ENCODE peak calls at places on chromosome 4, in nine cellular contexts. F is left lung, J is kidney, E is hepatocyte, R is H9, I is sigmoid colon, Q is cardiac muscle cell, C is small intestine, Y is esophagus muscularis mucosa. A is an unnamed sample.

GRCh38 chr4:147139455-147140198 is 194.0 kb upstream of the TTC29 start:
- DNase-seq in F (no peak), J (no peak), E (no peak), R (no peak), I (no peak), Q (no peak), C (no peak), Y (no peak), A (no peak)

GRCh38 chr4:28378109-28378830 is 1517.6 kb downstream of the STIM2 start:
- DNase-seq in F (no peak), J (no peak), E (no peak), R (peak), I (no peak), Q (no peak), C (no peak), Y (no peak), A (no peak)

GRCh38 chr4:67451464-67451863 is 93.8 kb downstream of the CENPC start:
- DNase-seq in F (no peak), J (no peak), E (no peak), R (no peak), I (no peak), Q (no peak), C (no peak), Y (no peak), A (no peak)

GRCh38 chr4:114474401-114474800 is 124.2 kb upstream of the UGT8 start:
- DNase-seq in F (no peak), J (no peak), E (no peak), R (no peak), I (no peak), Q (no peak), C (no peak), Y (no peak), A (no peak)

GRCh38 chr4:57405359-57405758 is 295.2 kb upstream of the IGFBP7 start:
- DNase-seq in F (no peak), J (no peak), E (no peak), R (no peak), I (no peak), Q (no peak), C (no peak), Y (no peak), A (no peak)

GRCh38 chr4:159900562-159900961 is 797.7 kb downstream of the RAPGEF2 start:
- DNase-seq in F (no peak), J (no peak), E (no peak), R (no peak), I (no peak), Q (no peak), C (no peak), Y (no peak), A (no peak)

GRCh38 chr4:147423229-147423628 is 57.7 kb upstream of the EDNRA start:
- DNase-seq in F (no peak), J (no peak), E (no peak), R (no peak), I (no peak), Q (no peak), C (no peak), Y (no peak), A (no peak)

GRCh38 chr4:122903766-122904165 is 18.6 kb downstream of the NUDT6 start:
- DNase-seq in F (no peak), J (no peak), E (no peak), R (no peak), I (no peak), Q (no peak), C (no peak), Y (no peak), A (no peak)

GRCh38 chr4:154618708-154619315 is 6.4 kb upstream of the FGG start:
- DNase-seq in F (no peak), J (no peak), E (peak), R (peak), I (no peak), Q (peak), C (peak), Y (no peak), A (peak)

GRCh38 chr4:53003959-53004358 is 141.8 kb downstream of the RASL11B start:
- DNase-seq in F (no peak), J (no peak), E (no peak), R (no peak), I (no peak), Q (no peak), C (no peak), Y (no peak), A (no peak)

GRCh38 chr4:185713731-185714130 is 98.3 kb downstream of the SORBS2 start:
- DNase-seq in F (no peak), J (no peak), E (no peak), R (no peak), I (no peak), Q (no peak), C (peak), Y (no peak), A (no peak)

GRCh38 chr4:185718578-185719492 is 93.2 kb downstream of the SORBS2 start:
- DNase-seq in F (no peak), J (no peak), E (peak), R (no peak), I (no peak), Q (no peak), C (no peak), Y (no peak), A (no peak)

GRCh38 chr4:185713272-185713671 is 98.7 kb downstream of the SORBS2 start:
- DNase-seq in F (no peak), J (no peak), E (peak), R (no peak), I (no peak), Q (peak), C (peak), Y (no peak), A (no peak)

GRCh38 chr4:185717018-185717726 is 94.8 kb downstream of the SORBS2 start:
- DNase-seq in F (no peak), J (no peak), E (no peak), R (no peak), I (no peak), Q (no peak), C (no peak), Y (no peak), A (no peak)

DNA sequence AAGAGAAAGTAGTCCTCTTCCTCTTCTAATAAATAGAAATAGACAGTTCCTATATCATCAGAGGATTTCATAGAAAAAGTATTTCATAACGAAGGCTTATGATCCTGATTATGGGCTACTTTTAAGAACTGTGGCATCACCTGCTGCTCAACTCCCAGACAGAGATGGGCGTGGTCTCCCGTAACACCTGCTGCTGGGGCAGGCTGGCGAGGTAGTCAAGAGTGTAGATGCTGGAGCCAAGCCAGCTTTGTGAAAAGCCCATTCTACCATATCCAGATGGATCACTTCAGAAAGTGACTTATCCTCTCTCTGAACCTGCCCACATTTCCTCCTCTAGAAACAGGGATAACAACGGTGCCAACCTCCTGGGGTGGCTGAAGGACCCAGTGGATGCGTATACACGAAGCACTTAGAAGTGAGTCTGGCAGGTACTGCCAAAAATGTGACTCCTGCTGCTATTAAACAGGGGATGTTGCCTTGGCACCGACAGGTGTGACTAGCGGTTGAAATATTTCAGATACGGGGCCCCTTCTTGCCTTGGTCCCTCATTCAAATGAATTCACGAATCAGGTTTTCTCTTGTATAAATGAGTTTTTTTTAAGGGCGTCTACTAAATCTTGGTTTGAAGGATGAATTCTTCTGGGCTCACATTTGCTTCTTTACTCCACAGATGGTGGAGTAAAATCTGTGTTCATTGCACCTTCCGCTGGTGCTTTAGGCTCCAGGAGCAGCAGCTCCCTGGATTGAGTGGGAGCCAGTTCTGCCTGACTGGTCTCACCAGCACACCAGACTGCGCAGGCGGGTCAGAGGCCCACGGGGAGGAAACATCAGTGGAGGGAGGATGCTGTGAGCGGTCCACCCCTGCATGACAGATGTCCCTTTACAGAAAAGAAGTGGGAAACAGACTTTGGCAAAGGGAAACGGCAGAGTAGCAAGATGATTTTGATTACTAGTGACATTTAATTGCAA is 95.7 kb downstream of the SORBS2 start:
- DNase-seq in F (no peak), J (peak), E (no peak), R (no peak), I (no peak), Q (no peak), C (no peak), Y (no peak), A (no peak)
- H3K27ac ChIP-seq in F (peak), J (peak), E (no peak), R (no peak), I (peak), Q (peak), C (peak), Y (peak), A (peak)

GRCh38 chr4:152956167-152956566 is 20.0 kb downstream of the FHDC1 start:
- DNase-seq in F (no peak), J (no peak), E (no peak), R (no peak), I (no peak), Q (no peak), C (no peak), Y (no peak), A (no peak)
- H3K27ac ChIP-seq in F (peak), J (no peak), E (peak), R (no peak), I (no peak), Q (no peak), C (peak), Y (no peak), A (peak)

GRCh38 chr4:69133993-69134392 is 37.7 kb downstream of the UGT2B7 start:
- DNase-seq in F (no peak), J (no peak), E (no peak), R (no peak), I (no peak), Q (no peak), C (no peak), Y (no peak), A (no peak)
- H3K27ac ChIP-seq in F (no peak), J (no peak), E (no peak), R (no peak), I (no peak), Q (no peak), C (no peak), Y (no peak), A (no peak)

GRCh38 chr4:16894406-16894805 is 4.0 kb downstream of the LDB2 start:
- DNase-seq in F (no peak), J (no peak), E (no peak), R (no peak), I (no peak), Q (no peak), C (no peak), Y (no peak), A (no peak)

GRCh38 chr4:16900325-16900724 is 1.9 kb upstream of the LDB2 start:
- DNase-seq in F (no peak), J (no peak), E (no peak), R (no peak), I (no peak), Q (no peak), C (no peak), Y (no peak), A (no peak)

GRCh38 chr4:16897991-16898827 is at the start of gene LDB2:
- DNase-seq in F (no peak), J (peak), E (peak), R (peak), I (peak), Q (peak), C (no peak), Y (no peak), A (peak)

GRCh38 chr4:16896871-16897270 is 1.6 kb downstream of the LDB2 start:
- DNase-seq in F (no peak), J (no peak), E (peak), R (no peak), I (no peak), Q (peak), C (no peak), Y (no peak), A (no peak)

DNA sequence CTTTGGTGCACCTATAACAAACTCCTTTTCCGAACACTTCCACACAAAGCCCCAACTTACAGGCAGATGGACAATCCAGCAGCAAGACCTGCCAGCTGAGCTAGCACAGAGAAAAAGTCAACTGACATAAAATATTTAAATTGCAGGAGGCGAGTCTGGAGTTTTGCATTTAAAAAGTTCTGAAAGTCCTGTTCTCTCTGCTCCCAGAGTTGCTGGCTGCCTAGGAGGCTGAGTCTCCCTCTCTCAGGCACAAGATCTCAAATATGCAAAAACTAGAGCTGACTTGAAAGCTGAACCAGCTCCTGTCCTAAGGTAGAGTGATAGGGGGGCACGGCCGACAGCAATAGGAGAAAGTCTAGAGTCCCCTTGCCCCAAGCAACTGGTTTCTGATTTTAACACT is 1.1 kb downstream of the LDB2 start:
- DNase-seq in F (no peak), J (no peak), E (no peak), R (no peak), I (no peak), Q (peak), C (no peak), Y (no peak), A (no peak)
- H3K27ac ChIP-seq in F (peak), J (no peak), E (peak), R (no peak), I (peak), Q (peak), C (peak), Y (peak), A (peak)

A was measured in upper lobe of right lung.